ENCODE peak calls at places on chromosomes 13 and 19, in four cellular contexts. One of them, this sample, is unnamed.

GRCh38 chr13:23081246-23081645 is 99.5 kb upstream of the SGCG start:
- DNase-seq in suprapubic skin: no peak
- DNase-seq in breast epithelium: no peak
- DNase-seq in lower lobe of right lung: no peak
- DNase-seq in this sample: no peak

GRCh38 chr13:40318366-40318765 is 348.1 kb downstream of the FOXO1 start:
- DNase-seq in suprapubic skin: no peak
- DNase-seq in breast epithelium: peak; percentile 46
- DNase-seq in lower lobe of right lung: no peak
- DNase-seq in this sample: no peak

GRCh38 chr13:74217816-74218215 is 83.6 kb upstream of the KLF12 start:
- DNase-seq in suprapubic skin: no peak
- DNase-seq in breast epithelium: no peak
- DNase-seq in lower lobe of right lung: no peak
- DNase-seq in this sample: no peak

GRCh38 chr13:28622286-28622685 is 36.6 kb upstream of the POMP start:
- DNase-seq in suprapubic skin: no peak
- DNase-seq in breast epithelium: peak; percentile 37
- DNase-seq in lower lobe of right lung: peak; percentile 77
- DNase-seq in this sample: no peak

GRCh38 chr19:55027472-55028337 is 10.4 kb downstream of the GP6 start:
- DNase-seq in suprapubic skin: no peak
- DNase-seq in breast epithelium: no peak
- DNase-seq in lower lobe of right lung: no peak
- DNase-seq in this sample: no peak

GRCh38 chr13:72536668-72537399 is 190.6 kb downstream of the MZT1 start:
- DNase-seq in suprapubic skin: no peak
- DNase-seq in breast epithelium: no peak
- DNase-seq in lower lobe of right lung: no peak
- DNase-seq in this sample: no peak

GRCh38 chr13:33285420-33286124 is at the start of gene STARD13:
- DNase-seq in suprapubic skin: peak; percentile 96
- DNase-seq in breast epithelium: peak; percentile 93
- DNase-seq in lower lobe of right lung: peak; percentile 90
- DNase-seq in this sample: peak; percentile 93

GRCh38 chr19:29367701-29368306 is 154.9 kb upstream of the UQCRFS1 start:
- DNase-seq in suprapubic skin: no peak
- DNase-seq in breast epithelium: no peak
- DNase-seq in lower lobe of right lung: no peak
- DNase-seq in this sample: no peak

GRCh38 chr19:55641376-55642152 is 762 bp downstream of the ZNF580 start:
- DNase-seq in suprapubic skin: no peak
- DNase-seq in breast epithelium: no peak
- DNase-seq in lower lobe of right lung: no peak
- DNase-seq in this sample: no peak

GRCh38 chr13:63285426-63285825 is 1869.8 kb upstream of the PCDH20 start:
- DNase-seq in suprapubic skin: no peak
- DNase-seq in breast epithelium: no peak
- DNase-seq in lower lobe of right lung: no peak
- DNase-seq in this sample: no peak

GRCh38 chr13:30581582-30581981 is 36.1 kb upstream of the USPL1 start:
- DNase-seq in suprapubic skin: no peak
- DNase-seq in breast epithelium: no peak
- DNase-seq in lower lobe of right lung: no peak
- DNase-seq in this sample: no peak

GRCh38 chr13:46648166-46648607 is 95.2 kb downstream of the LRCH1 start:
- DNase-seq in suprapubic skin: no peak
- DNase-seq in breast epithelium: no peak
- DNase-seq in lower lobe of right lung: no peak
- DNase-seq in this sample: no peak

GRCh38 chr13:70668983-70669382 is 560.7 kb upstream of the KLHL1 start:
- DNase-seq in suprapubic skin: no peak
- DNase-seq in breast epithelium: no peak
- DNase-seq in lower lobe of right lung: no peak
- DNase-seq in this sample: no peak

GRCh38 chr13:56561327-56561726 is 579.4 kb upstream of the PRR20A start:
- DNase-seq in suprapubic skin: no peak
- DNase-seq in breast epithelium: no peak
- DNase-seq in lower lobe of right lung: no peak
- DNase-seq in this sample: no peak

GRCh38 chr19:383922-384800 is 24.8 kb downstream of the C2CD4C start:
- DNase-seq in suprapubic skin: peak; percentile 71
- DNase-seq in breast epithelium: peak; percentile 12
- DNase-seq in lower lobe of right lung: peak; percentile 43
- DNase-seq in this sample: no peak

GRCh38 chr19:5851302-5851701 is at the start of gene FUT3:
- DNase-seq in suprapubic skin: no peak
- DNase-seq in breast epithelium: peak; percentile 47
- DNase-seq in lower lobe of right lung: peak; percentile 65
- DNase-seq in this sample: no peak
- H3K27ac ChIP-seq in suprapubic skin: no peak within 1 kb of the TSS
- H3K27ac ChIP-seq in breast epithelium: peak within 1 kb of the TSS; percentile 54
- H3K27ac ChIP-seq in lower lobe of right lung: peak within 1 kb of the TSS; percentile 72
- H3K27ac ChIP-seq in this sample: no peak within 1 kb of the TSS

DNA sequence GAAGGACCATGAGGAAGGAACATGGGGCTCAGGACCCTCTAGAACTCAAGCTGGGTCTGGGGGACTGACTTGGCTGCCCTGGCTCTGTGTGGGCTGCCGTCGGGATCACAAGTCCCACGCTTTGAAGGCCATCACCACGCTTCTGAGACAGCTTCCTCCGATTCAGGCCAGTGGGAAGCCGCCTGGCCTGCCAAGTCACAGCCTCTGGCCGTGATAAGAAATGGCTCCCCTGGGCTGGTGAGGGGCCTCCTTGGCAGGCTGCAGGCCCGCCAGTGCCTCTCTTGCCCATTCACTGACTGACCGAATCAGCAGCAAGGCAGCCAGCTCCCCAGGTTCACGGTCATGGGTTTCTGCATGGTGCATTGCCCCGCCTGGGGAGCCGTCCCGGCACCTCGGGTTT is 48.8 kb downstream of the COMP start:
- DNase-seq in suprapubic skin: no peak
- DNase-seq in breast epithelium: no peak
- DNase-seq in lower lobe of right lung: no peak
- DNase-seq in this sample: no peak
- H3K4me1 ChIP-seq in suprapubic skin: peaks cover 13% of the 10 kb centered on the region
- H3K4me1 ChIP-seq in breast epithelium: no peaks in the 10 kb centered on the region
- H3K4me1 ChIP-seq in lower lobe of right lung: peaks cover 32% of the 10 kb centered on the region
- H3K4me1 ChIP-seq in this sample: no peaks in the 10 kb centered on the region

GRCh38 chr19:35248310-35249145 is at the start of gene LSR:
- DNase-seq in suprapubic skin: peak; percentile 88
- DNase-seq in breast epithelium: peak; percentile 85
- DNase-seq in lower lobe of right lung: peak; percentile 92
- DNase-seq in this sample: no peak
- H3K27ac ChIP-seq in suprapubic skin: peak within 1 kb of the TSS; percentile 95
- H3K27ac ChIP-seq in breast epithelium: peak within 1 kb of the TSS; percentile 97
- H3K27ac ChIP-seq in lower lobe of right lung: peak within 1 kb of the TSS; percentile 95
- H3K27ac ChIP-seq in this sample: peak within 1 kb of the TSS; percentile 43

DNA sequence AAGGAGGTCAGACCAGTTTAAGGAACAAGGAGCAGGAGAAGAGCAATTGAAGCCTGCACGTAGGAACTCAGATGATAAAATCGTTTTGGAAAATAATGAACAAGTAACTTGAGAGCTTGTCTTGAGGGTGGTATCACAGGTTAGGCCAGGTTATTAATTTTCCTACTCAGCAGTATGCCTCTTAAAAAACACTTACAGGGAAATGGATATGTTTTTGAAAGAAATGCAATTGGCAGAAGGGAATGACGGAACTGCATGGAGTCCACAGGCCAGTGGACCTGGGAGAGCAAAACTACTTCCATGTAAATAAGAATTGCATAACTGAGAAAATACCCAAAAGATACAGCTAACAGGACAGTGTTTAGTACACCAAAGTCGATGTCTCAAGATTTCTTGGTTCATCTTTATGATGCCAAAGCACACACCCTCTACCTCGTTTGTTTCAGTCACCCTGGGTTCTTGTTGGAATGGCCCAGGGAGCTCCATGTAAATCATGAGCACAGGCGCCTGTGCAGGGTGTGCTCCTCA is 35.2 kb downstream of the MBNL2 start:
- DNase-seq in suprapubic skin: no peak
- DNase-seq in breast epithelium: no peak
- DNase-seq in lower lobe of right lung: no peak
- DNase-seq in this sample: no peak
- H3K4me1 ChIP-seq in suprapubic skin: peaks cover 82% of the 10 kb centered on the region
- H3K4me1 ChIP-seq in breast epithelium: peaks cover 12% of the 10 kb centered on the region
- H3K4me1 ChIP-seq in lower lobe of right lung: peaks cover 77% of the 10 kb centered on the region
- H3K4me1 ChIP-seq in this sample: peaks cover 83% of the 10 kb centered on the region

GRCh38 chr13:52348983-52349780 is 56.8 kb downstream of the THSD1 start:
- DNase-seq in suprapubic skin: no peak
- DNase-seq in breast epithelium: no peak
- DNase-seq in lower lobe of right lung: no peak
- DNase-seq in this sample: no peak

GRCh38 chr13:52345048-52345447 is 60.9 kb downstream of the THSD1 start:
- DNase-seq in suprapubic skin: no peak
- DNase-seq in breast epithelium: no peak
- DNase-seq in lower lobe of right lung: no peak
- DNase-seq in this sample: no peak

GRCh38 chr13:52348081-52348480 is 57.9 kb downstream of the THSD1 start:
- DNase-seq in suprapubic skin: no peak
- DNase-seq in breast epithelium: peak; percentile 42
- DNase-seq in lower lobe of right lung: no peak
- DNase-seq in this sample: no peak

GRCh38 chr13:52345631-52346251 is 60.2 kb downstream of the THSD1 start:
- DNase-seq in suprapubic skin: no peak
- DNase-seq in breast epithelium: no peak
- DNase-seq in lower lobe of right lung: no peak
- DNase-seq in this sample: no peak

DNA sequence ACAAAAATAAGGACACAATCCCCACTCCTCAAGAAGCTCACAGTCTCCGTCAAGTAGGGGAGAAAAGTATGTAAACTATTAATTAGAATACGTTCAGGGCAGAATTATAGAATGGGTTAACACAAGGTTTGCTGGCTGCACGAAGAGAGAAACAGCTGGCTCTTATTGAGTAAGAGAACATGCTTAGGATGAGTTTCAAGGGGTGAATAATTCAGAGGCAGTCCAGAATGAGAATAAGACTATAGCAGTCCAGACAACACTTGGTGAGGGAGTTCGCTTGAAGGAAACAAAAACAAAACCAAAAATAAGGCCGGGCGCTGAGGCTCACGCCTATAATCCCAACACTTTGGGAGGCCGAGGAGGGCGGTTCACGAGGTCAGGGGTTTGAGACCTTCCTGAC is 61.9 kb downstream of the THSD1 start:
- DNase-seq in suprapubic skin: no peak
- DNase-seq in breast epithelium: no peak
- DNase-seq in lower lobe of right lung: no peak
- DNase-seq in this sample: no peak
- H3K27ac ChIP-seq in suprapubic skin: no peak overlapping the region
- H3K27ac ChIP-seq in breast epithelium: peak overlapping the region; percentile 21
- H3K27ac ChIP-seq in lower lobe of right lung: peak overlapping the region; percentile 18
- H3K27ac ChIP-seq in this sample: no peak overlapping the region